ENCODE peak calls at places on chromosomes 1 and 21, in four cellular contexts. T is AG09309; A is activated CD8-positive, alpha-beta T cell treated with anti-CD3 and anti-CD28 coated beads for 36 hours; H is gastrocnemius medialis. B is an unnamed sample.

GRCh38 chr21:19181604-19182140 is 778.1 kb upstream of the TMPRSS15 start:
- DNase-seq in H (no peak), T (no peak), A (no peak), B (no peak)

GRCh38 chr1:32063261-32063681 is 9.5 kb upstream of the TMEM39B start:
- DNase-seq in T (peak; percentile 35), A (no peak), H (no peak), B (no peak)

GRCh38 chr1:31502926-31503511 is 73.3 kb upstream of the TINAGL1 start:
- DNase-seq in T (no peak), H (no peak), A (no peak), B (no peak)

GRCh38 chr1:78388275-78388674 is 102.5 kb upstream of the PTGFR start:
- DNase-seq in H (no peak), T (no peak), A (no peak), B (no peak)

GRCh38 chr1:51264470-51264869 is 28.4 kb downstream of the RNF11 start:
- DNase-seq in T (peak; percentile 87), A (no peak), H (no peak), B (no peak)

GRCh38 chr1:198977909-198978308 is 339.1 kb downstream of the PTPRC start:
- DNase-seq in A (no peak), T (no peak), H (no peak), B (no peak)

GRCh38 chr1:232226197-232226681 is 403.7 kb downstream of the SIPA1L2 start:
- DNase-seq in H (no peak), A (peak; percentile 58), T (peak; percentile 46), B (no peak)

GRCh38 chr1:163875214-163875926 is 553.6 kb downstream of the NUF2 start:
- DNase-seq in T (peak; percentile 94), A (no peak), H (peak; percentile 31), B (peak; percentile 48)

GRCh38 chr1:198003468-198003867 is 86.3 kb downstream of the LHX9 start:
- DNase-seq in T (no peak), H (no peak), A (no peak), B (no peak)

GRCh38 chr1:69535490-69535889 is 32.2 kb upstream of the LRRC7 start:
- DNase-seq in A (no peak), T (no peak), H (no peak), B (no peak)

GRCh38 chr21:39180429-39181019 is 2.7 kb downstream of the PSMG1 start:
- DNase-seq in A (no peak), H (no peak), T (no peak), B (no peak)

GRCh38 chr21:39559511-39559910 is 53.2 kb upstream of the B3GALT5 start:
- DNase-seq in A (no peak), H (no peak), T (no peak), B (no peak)

GRCh38 chr1:157272899-157273774 is 134.9 kb upstream of the ETV3 start:
- DNase-seq in T (no peak), A (no peak), H (no peak), B (no peak)

GRCh38 chr1:155976913-155977606 is 1.3 kb downstream of the ARHGEF2 start:
- DNase-seq in T (no peak), A (peak; percentile 63), H (no peak), B (no peak)

GRCh38 chr21:36887983-36888382 is 78.5 kb downstream of the HLCS start:
- DNase-seq in H (no peak), T (no peak), A (no peak), B (no peak)

GRCh38 chr1:94017155-94017829 is 103.7 kb downstream of the ABCA4 start:
- DNase-seq in H (no peak), A (peak; percentile 59), T (no peak), B (no peak)

GRCh38 chr1:14693996-14694395 is 95.5 kb downstream of the KAZN start:
- DNase-seq in A (no peak), H (no peak), T (no peak), B (no peak)
- TF ChIP-seq CTCF in A (no peak), H (no peak), T (no peak), B (no peak)

DNA sequence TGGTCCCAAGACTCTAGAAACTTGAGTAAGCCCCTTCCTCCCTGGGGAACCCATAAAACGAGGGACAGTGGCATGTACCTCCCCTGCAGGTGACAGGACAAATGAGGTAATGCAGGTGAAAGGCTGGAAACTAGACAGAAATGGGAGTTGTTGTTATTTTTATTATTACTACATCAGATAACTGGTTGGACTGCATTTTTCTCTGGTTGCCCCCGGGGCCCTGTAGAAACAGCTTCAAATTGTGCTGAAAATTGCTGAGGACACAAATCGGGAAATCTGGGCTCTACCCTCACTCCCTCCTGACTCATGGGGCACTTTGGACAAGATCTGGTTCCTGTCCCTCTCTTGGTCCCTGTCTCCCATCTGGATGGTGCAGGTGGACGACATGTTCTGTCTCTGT is 132.3 kb upstream of the WNT4 start:
- DNase-seq in A (no peak), H (no peak), T (no peak), B (no peak)
- TF ChIP-seq CTCF in A (no peak), H (no peak), T (no peak), B (no peak)

DNA sequence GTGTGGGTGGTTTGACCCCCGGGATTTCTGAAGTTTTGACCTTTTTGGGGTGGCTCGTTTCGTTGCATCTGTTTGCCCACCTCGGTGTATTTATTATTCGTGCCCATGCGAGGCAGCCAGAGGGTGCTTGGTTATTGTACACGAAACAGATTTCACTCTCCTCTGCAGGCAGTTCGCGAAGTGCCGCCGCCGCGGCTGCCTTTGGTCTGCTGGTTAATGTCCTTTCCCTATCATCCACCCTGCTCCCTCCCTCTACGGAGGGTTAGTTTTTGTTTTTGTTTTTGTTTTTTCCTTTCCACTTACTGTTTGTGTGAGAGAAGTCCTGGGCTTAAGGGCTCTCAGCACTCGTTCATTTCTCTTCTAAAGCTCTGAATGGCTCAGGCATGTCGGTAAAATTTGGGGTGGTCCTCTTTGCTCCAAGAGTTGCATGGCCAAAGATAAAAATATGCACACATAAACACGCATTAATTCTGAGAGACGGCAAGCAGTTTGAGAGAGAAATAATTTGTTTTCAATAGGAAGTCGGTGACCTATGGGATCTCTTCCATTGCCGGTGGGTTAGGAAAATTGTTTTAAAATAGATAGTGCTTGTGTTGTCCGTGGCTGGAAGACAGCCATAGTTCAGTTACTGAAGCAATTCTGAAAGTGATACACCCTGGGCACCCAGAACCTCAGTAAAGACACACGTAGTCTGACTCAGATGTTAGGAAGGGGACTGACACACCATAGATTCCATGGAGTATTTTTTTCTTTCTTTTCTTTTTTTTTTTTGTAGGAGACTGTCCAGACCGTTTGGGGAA is 1.2 kb downstream of the C1orf21 start:
- DNase-seq in H (peak; percentile 85), A (peak; percentile 35), T (peak; percentile 51), B (peak; percentile 44)
- TF ChIP-seq CTCF in H (no peak), A (no peak), T (no peak), B (no peak)

DNA sequence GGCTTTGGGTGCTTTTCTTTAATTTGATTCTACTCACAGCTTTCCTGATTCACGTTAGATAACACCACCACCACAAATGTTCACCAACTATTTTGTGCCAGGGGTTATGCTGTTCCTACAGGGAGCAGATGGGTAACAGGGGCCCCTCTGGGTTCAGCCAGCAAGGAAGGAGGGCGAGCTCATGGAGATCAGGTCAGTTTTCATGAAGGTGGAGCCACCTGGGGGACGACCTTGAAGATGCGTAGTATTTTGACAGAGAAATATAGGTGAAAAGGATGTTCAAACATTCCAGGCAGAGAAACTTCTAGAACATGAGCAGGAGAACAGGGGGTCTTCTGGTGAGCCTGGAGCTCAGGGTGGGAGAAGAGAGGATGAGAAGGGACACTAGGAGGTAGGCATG is 28.9 kb downstream of the KIAA0040 start:
- DNase-seq in T (no peak), A (no peak), H (no peak), B (no peak)
- TF ChIP-seq CTCF in T (no peak), A (no peak), H (no peak), B (no peak)

GRCh38 chr21:34883501-34884271 is 165.4 kb downstream of the RUNX1 start:
- DNase-seq in T (no peak), A (no peak), H (no peak), B (no peak)
- TF ChIP-seq CTCF in T (no peak), A (no peak), H (no peak), B (no peak)

GRCh38 chr1:29689372-29690030 is 453.2 kb downstream of the PTPRU start:
- DNase-seq in H (no peak), A (no peak), T (no peak), B (peak; percentile 50)
- TF ChIP-seq CTCF in H (no peak), A (no peak), T (no peak), B (no peak)

GRCh38 chr1:153627797-153628626 is at the start of gene S100A1:
- DNase-seq in H (peak; percentile 94), A (no peak), T (no peak), B (no peak)
- TF ChIP-seq CTCF in H (peak; percentile 20), A (no peak), T (no peak), B (no peak)

GRCh38 chr1:9687120-9687875 is 35.8 kb downstream of the PIK3CD start:
- DNase-seq in H (no peak), A (peak; percentile 88), T (no peak), B (peak; percentile 67)
- TF ChIP-seq CTCF in H (no peak), A (peak; percentile 12), T (no peak), B (no peak)

GRCh38 chr1:48448932-48449331 is 23.1 kb downstream of the SPATA6 start:
- DNase-seq in T (no peak), H (no peak), A (no peak), B (no peak)

DNA sequence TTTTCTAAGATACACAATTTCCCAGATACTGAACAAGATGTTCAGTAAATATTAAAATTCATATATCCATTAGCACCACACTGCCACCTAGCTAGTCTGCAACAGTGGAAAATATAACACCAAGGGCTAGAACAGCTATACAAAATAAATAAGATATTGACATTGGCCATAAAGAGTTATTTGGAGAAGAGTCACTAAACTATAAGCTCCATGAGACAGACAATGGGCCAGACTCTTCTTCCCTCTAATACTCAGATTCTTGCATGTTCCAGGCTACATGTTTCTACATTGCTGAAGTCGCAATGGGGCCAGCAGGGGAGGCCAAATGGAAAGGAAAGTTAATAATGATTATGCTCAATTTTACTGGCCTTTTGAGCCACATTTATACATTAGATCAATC is 21.5 kb downstream of the SPATA6 start:
- DNase-seq in A (no peak), T (no peak), H (no peak), B (no peak)
- TF ChIP-seq CTCF in A (no peak), T (peak; percentile 22), H (no peak), B (peak; percentile 7)

B was measured in tibial artery.